ENCODE peak calls at places on chromosomes 16 and 17, in ten cellular contexts. X is transverse colon; S is astrocyte of the spinal cord; Q is CD8-positive, alpha-beta T cell; V is AG04450; A is DND-41; K is GM12865; W is left ventricle myocardium inferior; H is right atrium auricular region; P is CD4-positive, alpha-beta T cell. E is an unnamed sample.
A peak's percentile ranks its signal among the peaks of the same experiment; 100 is the strongest.

GRCh38 chr17:46822388-46822921 is 4.0 kb upstream of the WNT3 start:
- DNase-seq in X (peak; percentile 14), S (no peak), Q (no peak), V (no peak), A (no peak), K (peak; percentile 24), W (no peak), H (no peak), P (no peak), E (no peak)

GRCh38 chr16:85391175-85391707 is 221.9 kb upstream of the GSE1 start:
- DNase-seq in X (no peak), S (no peak), Q (no peak), V (no peak), A (no peak), K (no peak), W (no peak), H (no peak), P (no peak), E (peak; percentile 63)

GRCh38 chr17:55601874-55602364 is 90.7 kb upstream of the SMIM36 start:
- DNase-seq in X (no peak), S (peak; percentile 71), Q (no peak), V (no peak), A (peak; percentile 29), K (peak; percentile 69), W (no peak), H (no peak), P (no peak), E (no peak)

GRCh38 chr16:58128721-58129096 is 472 bp downstream of the CFAP20 start:
- DNase-seq in X (no peak), S (no peak), Q (no peak), V (no peak), A (peak; percentile 45), K (peak; percentile 50), W (peak; percentile 15), H (no peak), P (no peak), E (peak; percentile 79)

GRCh38 chr16:15865742-15866141 is 8.9 kb upstream of the MYH11 start:
- DNase-seq in X (no peak), S (no peak), Q (no peak), V (no peak), A (no peak), K (no peak), W (no peak), H (no peak), P (no peak), E (no peak)

GRCh38 chr16:4612474-4612931 is 2.2 kb downstream of the UBALD1 start:
- DNase-seq in X (no peak), S (no peak), Q (no peak), V (no peak), A (no peak), K (no peak), W (no peak), H (no peak), P (no peak), E (no peak)

GRCh38 chr16:31869511-31870201 is 4.0 kb upstream of the ZNF267 start:
- DNase-seq in X (peak; percentile 32), S (peak; percentile 79), Q (peak; percentile 61), V (peak; percentile 42), A (peak; percentile 74), K (peak; percentile 78), W (no peak), H (no peak), P (peak; percentile 67), E (peak; percentile 43)

GRCh38 chr16:89924298-89924924 is 1.3 kb downstream of the TUBB3 start:
- DNase-seq in X (no peak), S (peak; percentile 42), Q (no peak), V (no peak), A (peak; percentile 57), K (peak; percentile 37), W (no peak), H (no peak), P (no peak), E (no peak)

GRCh38 chr17:65558683-65559311 is 2.7 kb downstream of the AXIN2 start:
- DNase-seq in X (no peak), S (no peak), Q (no peak), V (no peak), A (no peak), K (no peak), W (no peak), H (no peak), P (no peak), E (no peak)

GRCh38 chr17:65558311-65558682 is 3.2 kb downstream of the AXIN2 start:
- DNase-seq in X (no peak), S (no peak), Q (no peak), V (no peak), A (no peak), K (no peak), W (no peak), H (no peak), P (no peak), E (no peak)

GRCh38 chr17:65556910-65557348 is 4.5 kb downstream of the AXIN2 start:
- DNase-seq in X (no peak), S (no peak), Q (no peak), V (no peak), A (no peak), K (no peak), W (no peak), H (no peak), P (no peak), E (no peak)

GRCh38 chr17:65556014-65556909 is 5.2 kb downstream of the AXIN2 start:
- DNase-seq in X (peak; percentile 94), S (peak; percentile 68), Q (peak; percentile 86), V (no peak), A (peak; percentile 87), K (peak; percentile 86), W (peak; percentile 75), H (peak; percentile 80), P (peak; percentile 93), E (peak; percentile 92)

GRCh38 chr17:65557349-65558310 is 3.8 kb downstream of the AXIN2 start:
- DNase-seq in X (no peak), S (peak; percentile 79), Q (peak; percentile 12), V (no peak), A (peak; percentile 64), K (no peak), W (no peak), H (no peak), P (no peak), E (no peak)
- TF ChIP-seq CTCF in X (no peak), S (no peak), Q (no peak), V (no peak), A (no peak), K (no peak), W (no peak), H (no peak), P (no peak), E (no peak)

GRCh38 chr16:27314161-27314723 is 468 bp downstream of the IL4R start:
- DNase-seq in X (peak; percentile 70), S (peak; percentile 96), Q (peak; percentile 17), V (peak; percentile 84), A (no peak), K (peak; percentile 74), W (peak; percentile 36), H (peak; percentile 87), P (no peak), E (peak; percentile 88)

GRCh38 chr16:27316038-27316680 is 2.4 kb downstream of the IL4R start:
- DNase-seq in X (no peak), S (no peak), Q (no peak), V (no peak), A (no peak), K (no peak), W (no peak), H (no peak), P (no peak), E (no peak)

GRCh38 chr16:27317320-27317719 is 3.5 kb downstream of the IL4R start:
- DNase-seq in X (no peak), S (no peak), Q (no peak), V (no peak), A (no peak), K (no peak), W (no peak), H (no peak), P (no peak), E (peak; percentile 53)

GRCh38 chr16:27314986-27315332 is 1.2 kb downstream of the IL4R start:
- DNase-seq in X (no peak), S (no peak), Q (no peak), V (no peak), A (no peak), K (no peak), W (no peak), H (no peak), P (no peak), E (no peak)

DNA sequence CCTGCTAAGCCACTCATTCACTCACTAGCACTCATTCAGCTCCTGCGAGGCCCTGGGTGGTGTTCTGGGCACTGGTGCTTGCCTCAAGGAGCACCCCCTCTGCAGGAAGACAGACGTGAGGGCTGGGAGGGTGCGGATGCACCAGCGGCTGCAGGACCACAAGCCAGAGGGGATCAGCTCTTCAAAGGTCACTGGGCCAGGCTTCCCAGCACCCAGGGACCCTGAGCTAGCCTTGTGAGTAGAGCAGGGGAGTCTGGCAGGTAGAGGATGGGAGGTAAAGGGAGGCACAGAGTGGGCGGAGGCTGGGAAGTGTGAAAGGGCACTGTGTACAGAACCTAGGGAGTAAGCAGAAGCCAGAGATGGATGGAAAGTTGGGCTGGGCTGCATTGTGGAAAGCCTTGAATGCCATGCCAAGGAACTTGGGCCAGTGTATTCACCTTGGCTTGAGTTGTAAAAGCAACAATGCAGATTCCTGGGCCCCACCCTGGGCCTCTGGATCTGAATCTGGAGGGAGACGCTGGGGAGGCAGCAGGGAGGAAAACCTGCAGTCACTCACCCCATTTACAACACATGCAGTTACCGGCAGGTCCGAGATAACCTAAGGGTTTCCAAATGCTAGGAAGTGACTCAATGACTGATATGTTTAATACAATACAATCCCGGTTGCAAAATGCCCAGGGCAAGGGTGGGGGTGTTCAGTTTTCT is 1.7 kb downstream of the IL4R start:
- DNase-seq in X (peak; percentile 60), S (peak; percentile 34), Q (peak; percentile 21), V (no peak), A (peak; percentile 30), K (peak; percentile 38), W (peak; percentile 27), H (peak; percentile 91), P (peak; percentile 28), E (peak; percentile 87)
- TF ChIP-seq CTCF in X (no peak), S (peak; percentile 13), Q (no peak), V (no peak), A (peak; percentile 17), K (no peak), W (no peak), H (no peak), P (no peak), E (no peak)

DNA sequence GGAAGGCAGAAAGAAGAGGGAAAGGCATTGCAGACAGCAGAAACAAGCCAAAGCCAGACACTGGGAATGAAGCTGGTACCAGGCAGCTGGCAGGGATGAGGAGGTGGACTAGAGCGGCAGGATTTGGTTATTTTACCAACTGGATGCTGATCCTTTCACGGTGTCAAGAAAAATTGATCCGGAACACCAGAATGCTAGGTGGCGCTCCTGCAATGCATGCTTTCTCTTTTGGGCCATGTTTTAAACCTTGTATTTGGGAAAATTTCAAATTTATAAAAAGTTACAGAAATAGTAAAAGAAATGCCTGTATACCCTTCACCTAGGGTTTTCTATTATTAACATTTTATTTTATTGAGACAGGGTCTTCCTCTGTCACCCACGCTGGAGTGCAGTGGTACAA is 224.7 kb downstream of the SOX9 start:
- DNase-seq in X (no peak), S (no peak), Q (no peak), V (no peak), A (no peak), K (no peak), W (no peak), H (no peak), P (no peak), E (no peak)
- TF ChIP-seq CTCF in X (no peak), S (peak; percentile 12), Q (no peak), V (no peak), A (no peak), K (no peak), W (no peak), H (no peak), P (no peak), E (no peak)

GRCh38 chr17:81700353-81701287 is 2.5 kb upstream of the MRPL12 start:
- DNase-seq in X (no peak), S (no peak), Q (no peak), V (no peak), A (no peak), K (no peak), W (no peak), H (no peak), P (no peak), E (no peak)

GRCh38 chr17:81703747-81704654 is 834 bp downstream of the MRPL12 start:
- DNase-seq in X (no peak), S (no peak), Q (no peak), V (no peak), A (no peak), K (no peak), W (no peak), H (no peak), P (no peak), E (peak; percentile 51)

GRCh38 chr17:81702934-81703746 is at the start of gene MRPL12:
- DNase-seq in X (peak; percentile 94), S (peak; percentile 91), Q (peak; percentile 85), V (peak; percentile 58), A (peak; percentile 91), K (peak; percentile 96), W (peak; percentile 94), H (peak; percentile 93), P (peak; percentile 78), E (peak; percentile 97)

GRCh38 chr17:81697261-81698044 is 5.7 kb upstream of the MRPL12 start:
- DNase-seq in X (no peak), S (no peak), Q (no peak), V (no peak), A (no peak), K (no peak), W (no peak), H (no peak), P (no peak), E (no peak)

DNA sequence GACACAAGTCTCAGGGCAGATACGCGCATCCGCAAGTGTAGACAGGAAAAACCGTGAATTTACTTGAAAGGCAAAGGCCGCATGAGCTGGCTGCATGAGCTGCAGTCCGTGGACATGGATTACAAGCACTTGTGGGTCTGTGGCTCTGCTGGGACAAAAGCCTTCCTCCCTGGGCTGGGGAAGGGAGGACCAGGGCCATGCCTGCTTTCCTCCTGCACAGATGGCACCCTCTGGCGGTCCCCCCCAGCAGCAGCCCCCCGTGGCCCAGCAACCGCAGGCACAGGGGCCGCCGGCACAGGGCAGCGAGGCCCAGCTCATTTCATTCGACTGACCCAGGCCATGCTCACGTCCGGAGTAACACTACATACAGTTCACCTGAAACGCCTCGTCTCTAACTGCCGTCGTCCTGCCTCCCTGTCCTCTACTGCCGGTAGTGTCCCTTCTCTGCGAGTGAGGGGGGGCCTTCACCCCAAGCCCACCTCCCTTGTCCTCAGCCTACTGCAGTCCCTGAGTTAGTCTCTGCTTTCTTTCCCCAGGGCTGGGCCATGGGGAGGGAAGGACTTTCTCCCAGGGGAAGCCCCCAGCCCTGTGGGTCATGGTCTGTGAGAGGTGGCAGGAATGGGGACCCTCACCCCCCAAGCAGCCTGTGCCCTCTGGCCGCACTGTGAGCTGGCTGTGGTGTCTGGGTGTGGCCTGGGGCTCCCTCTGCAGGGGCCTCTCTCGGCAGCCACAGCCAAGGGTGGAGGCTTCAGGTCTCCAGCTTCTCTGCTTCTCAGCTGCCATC is 1.7 kb upstream of the MRPL12 start:
- DNase-seq in X (no peak), S (no peak), Q (no peak), V (no peak), A (no peak), K (no peak), W (no peak), H (no peak), P (no peak), E (no peak)
- TF ChIP-seq CTCF in X (no peak), S (no peak), Q (no peak), V (peak; percentile 7), A (peak; percentile 7), K (peak; percentile 9), W (no peak), H (no peak), P (no peak), E (no peak)

E was measured in kidney.